ENCODE peak calls at places on chromosomes 2 and 18, in nine cellular contexts. V is stimulated activated CD8-positive, alpha-beta memory T cell treated with anti-CD3 and anti-CD28 coated beads, Interleukin-12 subunit alpha, Interleukin-12 subunit beta, amount 100 ng/mL, for 4 hours; Q is HEK293T; J is stimulated activated CD4-positive, alpha-beta T cell treated with anti-CD3 and anti-CD28 coated beads, Interleukin-2, amount 100 ng/mL, for 48 hours; N is HuH-7.5; X is heart right ventricle; S is Calu3; B is iPS-NIHi11; O is activated CD8-positive, alpha-beta memory T cell treated with anti-CD3 and anti-CD28 coated beads for 4 hours. R is an unnamed sample.

GRCh38 chr18:49090901-49091300 is 140.1 kb upstream of the SMAD7 start:
- DNase-seq in V (no peak), Q (no peak), J (no peak), N (no peak), X (no peak), S (no peak), B (no peak), O (no peak), R (no peak)

GRCh38 chr2:55097083-55097461 is 46.8 kb upstream of the RTN4 start:
- DNase-seq in V (no peak), Q (no peak), J (no peak), N (no peak), X (no peak), S (no peak), B (no peak), O (no peak), R (no peak)

GRCh38 chr18:39571511-39571910 is 2005.9 kb upstream of the CELF4 start:
- DNase-seq in V (no peak), Q (peak; percentile 56), J (no peak), N (no peak), X (no peak), S (peak; percentile 27), B (peak; percentile 43), O (no peak), R (peak; percentile 0)

GRCh38 chr2:102724553-102724952 is 37.3 kb upstream of the TMEM182 start:
- DNase-seq in V (no peak), Q (no peak), J (no peak), N (no peak), X (no peak), S (no peak), B (no peak), O (no peak), R (no peak)

GRCh38 chr2:62163834-62164233 is 32.1 kb upstream of the B3GNT2 start:
- DNase-seq in V (no peak), Q (no peak), J (no peak), N (no peak), X (no peak), S (no peak), B (no peak), O (no peak), R (no peak)

GRCh38 chr2:24855703-24856102 is 62.5 kb downstream of the CENPO start:
- DNase-seq in V (no peak), Q (no peak), J (no peak), N (no peak), X (no peak), S (no peak), B (no peak), O (no peak), R (no peak)

GRCh38 chr18:37783771-37784170 is 218.2 kb upstream of the CELF4 start:
- DNase-seq in V (no peak), Q (no peak), J (no peak), N (no peak), X (no peak), S (no peak), B (no peak), O (no peak), R (no peak)

GRCh38 chr18:70535041-70535440 is 246.2 kb downstream of the SOCS6 start:
- DNase-seq in V (no peak), Q (no peak), J (no peak), N (no peak), X (no peak), S (no peak), B (no peak), O (no peak), R (no peak)

GRCh38 chr2:155748126-155748525 is 584.4 kb downstream of the NR4A2 start:
- DNase-seq in V (no peak), Q (no peak), J (no peak), N (no peak), X (no peak), S (no peak), B (no peak), O (no peak), R (no peak)

GRCh38 chr18:49630246-49630699 is 68.4 kb downstream of the LIPG start:
- DNase-seq in V (no peak), Q (no peak), J (no peak), N (peak; percentile 46), X (no peak), S (no peak), B (no peak), O (no peak), R (no peak)

GRCh38 chr18:58345064-58345463 is 283.8 kb downstream of the ALPK2 start:
- DNase-seq in V (no peak), Q (no peak), J (no peak), N (no peak), X (no peak), S (no peak), B (no peak), O (no peak), R (no peak)

GRCh38 chr2:118697771-118698170 is 149.7 kb downstream of the EN1 start:
- DNase-seq in V (no peak), Q (no peak), J (no peak), N (no peak), X (no peak), S (no peak), B (no peak), O (no peak), R (no peak)

GRCh38 chr18:74414951-74415515 is 42.1 kb downstream of the DIPK1C start:
- DNase-seq in V (no peak), Q (no peak), J (no peak), N (no peak), X (peak; percentile 52), S (no peak), B (no peak), O (no peak), R (no peak)

GRCh38 chr2:98759827-98760625 is 29.1 kb upstream of the MGAT4A start:
- DNase-seq in V (no peak), Q (no peak), J (no peak), N (no peak), X (no peak), S (no peak), B (no peak), O (no peak), R (no peak)

GRCh38 chr18:41462946-41463345 is 492.1 kb upstream of the PIK3C3 start:
- DNase-seq in V (no peak), Q (no peak), J (no peak), N (no peak), X (no peak), S (no peak), B (no peak), O (no peak), R (no peak)

GRCh38 chr18:57561728-57562423 is 24.6 kb downstream of the FECH start:
- DNase-seq in V (no peak), Q (peak; percentile 42), J (peak; percentile 13), N (peak; percentile 25), X (peak; percentile 21), S (peak; percentile 44), B (peak; percentile 76), O (no peak), R (peak; percentile 33)

GRCh38 chr2:238143239-238143951 is 4.9 kb downstream of the KLHL30 start:
- DNase-seq in V (no peak), Q (no peak), J (no peak), N (no peak), X (peak; percentile 60), S (peak; percentile 89), B (no peak), O (no peak), R (no peak)

GRCh38 chr2:67825476-67825875 is 237.3 kb downstream of the C1D start:
- DNase-seq in V (no peak), Q (no peak), J (no peak), N (no peak), X (no peak), S (no peak), B (no peak), O (no peak), R (no peak)

GRCh38 chr2:54695378-54695777 is 28.1 kb upstream of the EML6 start:
- DNase-seq in V (no peak), Q (no peak), J (no peak), N (no peak), X (no peak), S (no peak), B (no peak), O (no peak), R (no peak)

GRCh38 chr2:181554511-181554910 is 97.3 kb downstream of the ITGA4 start:
- DNase-seq in V (no peak), Q (peak; percentile 12), J (no peak), N (no peak), X (no peak), S (no peak), B (no peak), O (no peak), R (no peak)

GRCh38 chr18:51164327-51165290 is 32.9 kb downstream of the MEX3C start:
- DNase-seq in V (no peak), Q (no peak), J (no peak), N (no peak), X (no peak), S (no peak), B (peak; percentile 29), O (no peak), R (no peak)

GRCh38 chr2:56291711-56292110 is 107.9 kb downstream of the CCDC85A start:
- DNase-seq in V (no peak), Q (no peak), J (no peak), N (no peak), X (no peak), S (no peak), B (no peak), O (no peak), R (no peak)

GRCh38 chr18:47417807-47418206 is 166.3 kb upstream of the SKOR2 start:
- DNase-seq in V (no peak), Q (no peak), J (no peak), N (no peak), X (no peak), S (no peak), B (no peak), O (no peak), R (no peak)

GRCh38 chr2:18404708-18405107 is 155.7 kb downstream of the RDH14 start:
- DNase-seq in V (no peak), Q (peak; percentile 18), J (no peak), N (no peak), X (no peak), S (no peak), B (peak; percentile 33), O (no peak), R (no peak)

GRCh38 chr2:53511549-53511948 is 256.1 kb upstream of the CHAC2 start:
- DNase-seq in V (no peak), Q (no peak), J (no peak), N (no peak), X (no peak), S (no peak), B (peak; percentile 14), O (no peak), R (no peak)

GRCh38 chr2:172775319-172775718 is 39.7 kb downstream of the RAPGEF4 start:
- DNase-seq in V (no peak), Q (no peak), J (no peak), N (no peak), X (no peak), S (no peak), B (no peak), O (no peak), R (no peak)

GRCh38 chr2:57890993-57891688 is 155.5 kb upstream of the VRK2 start:
- DNase-seq in V (no peak), Q (no peak), J (no peak), N (no peak), X (no peak), S (no peak), B (no peak), O (no peak), R (no peak)

GRCh38 chr2:54555318-54555837 is 99.3 kb downstream of the SPTBN1 start:
- DNase-seq in V (no peak), Q (no peak), J (no peak), N (no peak), X (no peak), S (peak; percentile 58), B (no peak), O (no peak), R (no peak)

GRCh38 chr2:198314559-198315153 is 510.3 kb downstream of the PLCL1 start:
- DNase-seq in V (no peak), Q (peak; percentile 27), J (no peak), N (no peak), X (no peak), S (peak; percentile 13), B (peak; percentile 30), O (no peak), R (no peak)

GRCh38 chr2:96927420-96928171 is 57.7 kb upstream of the SEMA4C start:
- DNase-seq in V (no peak), Q (no peak), J (no peak), N (no peak), X (peak; percentile 56), S (no peak), B (no peak), O (no peak), R (no peak)

GRCh38 chr2:217249490-217250451 is 389.9 kb upstream of the TNP1 start:
- DNase-seq in V (no peak), Q (peak; percentile 46), J (no peak), N (no peak), X (no peak), S (no peak), B (no peak), O (no peak), R (no peak)